ENCODE peak calls at places on chromosomes 11 and 22, in six cellular contexts. Y is EL, U is pons, S is OCI-LY7, Z is HT1080, B is activated gamma-delta T cell treated with Interleukin-2 at 50 U/mL for 16 hours. M is an unnamed sample.

GRCh38 chr22:39593061-39593930 is 22.7 kb downstream of the CACNA1I start:
- DNase-seq in B (no peak), U (no peak), Y (no peak), S (no peak), Z (no peak), M (no peak)

GRCh38 chr11:101860694-101861371 is 54.0 kb upstream of the CEP126 start:
- DNase-seq in Y (peak), B (peak), Z (peak), S (peak), U (peak), M (peak)

GRCh38 chr11:119573858-119574257 is 150.9 kb upstream of the THY1 start:
- DNase-seq in U (no peak), B (no peak), S (peak), Z (no peak), Y (no peak), M (no peak)

GRCh38 chr22:28799125-28799833 is 1.1 kb downstream of the XBP1 start:
- DNase-seq in Z (peak), Y (peak), S (peak), U (peak), B (no peak), M (no peak)

GRCh38 chr11:122642472-122642922 is 13.0 kb upstream of the UBASH3B start:
- DNase-seq in B (no peak), U (no peak), S (no peak), Y (peak), Z (peak), M (no peak)

GRCh38 chr11:112345166-112345565 is 84.5 kb upstream of the PLET1 start:
- DNase-seq in U (no peak), S (no peak), Y (no peak), Z (no peak), B (no peak), M (no peak)

GRCh38 chr11:102309621-102310541 is 7.4 kb upstream of the BIRC3 start:
- DNase-seq in S (no peak), B (no peak), Y (no peak), U (no peak), Z (no peak), M (no peak)

GRCh38 chr11:16881074-16881709 is 133.0 kb downstream of the PLEKHA7 start:
- DNase-seq in Y (peak), U (peak), Z (peak), B (no peak), S (no peak), M (no peak)

GRCh38 chr11:59226396-59226795 is 13.7 kb upstream of the MPEG1 start:
- DNase-seq in S (no peak), U (no peak), Z (no peak), B (no peak), Y (no peak), M (no peak)

GRCh38 chr11:126918556-126918955 is 82.0 kb downstream of the KIRREL3 start:
- DNase-seq in Y (peak), U (no peak), Z (no peak), B (no peak), S (no peak), M (no peak)

GRCh38 chr11:78514922-78515502 is 59.7 kb downstream of the NARS2 start:
- DNase-seq in S (no peak), B (no peak), U (no peak), Y (no peak), Z (no peak), M (no peak)